ENCODE peak calls at places on chromosomes 2 and 18, in five cellular contexts. A is transverse colon, H is lower lobe of right lung, B is astrocyte of the spinal cord, O is GM23338. M is an unnamed sample.

GRCh38 chr2:26284132-26284531 is 39.4 kb downstream of the HADHB start:
- DNase-seq in A (no peak), O (no peak), B (no peak), H (no peak), M (no peak)

GRCh38 chr2:52821631-52822030 is 946.0 kb upstream of the CHAC2 start:
- DNase-seq in O (peak; percentile 23), H (no peak), A (no peak), B (no peak), M (no peak)

GRCh38 chr18:13266208-13267100 is 47.9 kb downstream of the LDLRAD4 start:
- DNase-seq in O (no peak), B (no peak), H (peak; percentile 68), A (no peak), M (no peak)

GRCh38 chr2:20576598-20577115 is 74.2 kb downstream of the HS1BP3 start:
- DNase-seq in H (no peak), A (no peak), B (no peak), O (no peak), M (peak; percentile 44)

GRCh38 chr2:38262514-38262871 is 114.6 kb downstream of the ATL2 start:
- DNase-seq in O (no peak), H (no peak), B (no peak), A (no peak), M (no peak)

GRCh38 chr2:44233450-44234128 is 41.7 kb upstream of the SLC3A1 start:
- DNase-seq in H (no peak), B (peak; percentile 72), O (peak; percentile 72), A (no peak), M (no peak)

GRCh38 chr18:26089247-26090129 is 925 bp downstream of the SS18 start:
- DNase-seq in A (no peak), B (peak; percentile 46), H (no peak), O (peak; percentile 41), M (peak; percentile 22)

GRCh38 chr2:46847185-46847710 is 68.4 kb downstream of the MCFD2 start:
- DNase-seq in H (peak; percentile 94), O (no peak), B (peak; percentile 94), A (peak; percentile 96), M (peak; percentile 76)

GRCh38 chr2:58866946-58867345 is 625.8 kb upstream of the FANCL start:
- DNase-seq in B (no peak), H (no peak), A (no peak), O (no peak), M (no peak)

GRCh38 chr2:16105664-16106281 is 165.4 kb downstream of the MYCN start:
- DNase-seq in B (no peak), A (no peak), O (peak; percentile 97), H (no peak), M (no peak)

GRCh38 chr18:55405655-55406373 is 182.2 kb downstream of the TCF4 start:
- DNase-seq in A (peak; percentile 42), O (no peak), H (peak; percentile 51), B (peak; percentile 95), M (no peak)

GRCh38 chr18:47603158-47603557 is 327.3 kb downstream of the SMAD2 start:
- DNase-seq in H (no peak), B (no peak), O (no peak), A (no peak), M (no peak)

GRCh38 chr2:42186378-42186777 is 17.2 kb downstream of the EML4 start:
- DNase-seq in O (no peak), H (no peak), A (no peak), B (no peak), M (no peak)

GRCh38 chr18:8826971-8827370 is 121.6 kb downstream of the MTCL1 start:
- DNase-seq in A (no peak), O (no peak), B (no peak), H (no peak), M (no peak)

GRCh38 chr2:213561759-213562158 is 277.5 kb downstream of the SPAG16 start:
- DNase-seq in O (no peak), H (no peak), A (no peak), B (no peak), M (no peak)

GRCh38 chr18:33821503-33821902 is 243.5 kb downstream of the ASXL3 start:
- DNase-seq in B (peak; percentile 37), A (no peak), O (no peak), H (no peak), M (no peak)

GRCh38 chr2:42141687-42142475 is 27.3 kb upstream of the EML4 start:
- DNase-seq in H (peak; percentile 61), B (peak; percentile 96), A (peak; percentile 62), O (peak; percentile 72), M (no peak)

GRCh38 chr2:174787485-174788205 is 23.4 kb upstream of the CHRNA1 start:
- DNase-seq in O (peak; percentile 92), B (peak; percentile 99), A (no peak), H (no peak), M (no peak)

GRCh38 chr2:207255565-207255964 is 89.8 kb upstream of the KLF7 start:
- DNase-seq in B (no peak), O (no peak), A (no peak), H (no peak), M (no peak)

DNA sequence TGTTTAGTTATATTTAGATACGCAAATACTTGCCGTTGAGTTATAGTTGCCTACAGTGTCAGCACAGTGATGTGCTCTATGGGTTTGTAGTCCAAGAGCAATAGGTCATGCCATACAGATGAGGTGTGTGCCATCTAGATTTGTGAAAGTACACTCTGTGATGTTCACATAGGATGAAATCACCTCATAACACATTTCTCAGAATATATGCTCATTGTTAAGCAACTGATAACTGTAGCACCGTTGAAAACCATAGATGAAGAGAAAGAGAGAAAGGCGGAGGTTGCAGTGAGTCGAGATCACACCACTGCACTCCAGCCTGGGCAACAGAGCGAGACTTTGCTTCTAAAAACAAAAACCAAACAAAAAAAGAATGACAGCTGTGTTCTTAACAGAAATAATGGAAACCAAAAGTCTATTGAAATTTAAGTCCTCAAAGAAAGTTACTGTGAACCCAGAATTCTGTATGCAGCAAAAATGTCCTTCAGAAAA is 9.5 kb downstream of the DGKD start:
- DNase-seq in B (no peak), O (no peak), A (no peak), H (no peak), M (no peak)
- TF ChIP-seq CTCF in B (no peak), O (no peak), A (no peak), H (no peak), M (no peak)

GRCh38 chr18:63180971-63181376 is 138.6 kb downstream of the BCL2 start:
- DNase-seq in H (no peak), O (no peak), B (no peak), A (no peak), M (no peak)
- H3K4me3 ChIP-seq in H (no peak overlapping the region), O (no peak overlapping the region), B (no peak overlapping the region), A (no peak overlapping the region), M (no peak overlapping the region)

GRCh38 chr2:29311458-29311857 is 196.2 kb downstream of the CLIP4 start:
- DNase-seq in O (no peak), H (no peak), B (no peak), A (no peak), M (no peak)

GRCh38 chr2:29310665-29311348 is 195.6 kb downstream of the CLIP4 start:
- DNase-seq in H (no peak), A (no peak), O (no peak), B (no peak), M (no peak)

GRCh38 chr2:29317077-29317517 is 201.9 kb downstream of the CLIP4 start:
- DNase-seq in H (no peak), A (peak; percentile 10), O (no peak), B (peak; percentile 25), M (no peak)

GRCh38 chr2:29317801-29318485 is 202.7 kb downstream of the CLIP4 start:
- DNase-seq in H (no peak), A (no peak), O (no peak), B (no peak), M (no peak)

DNA sequence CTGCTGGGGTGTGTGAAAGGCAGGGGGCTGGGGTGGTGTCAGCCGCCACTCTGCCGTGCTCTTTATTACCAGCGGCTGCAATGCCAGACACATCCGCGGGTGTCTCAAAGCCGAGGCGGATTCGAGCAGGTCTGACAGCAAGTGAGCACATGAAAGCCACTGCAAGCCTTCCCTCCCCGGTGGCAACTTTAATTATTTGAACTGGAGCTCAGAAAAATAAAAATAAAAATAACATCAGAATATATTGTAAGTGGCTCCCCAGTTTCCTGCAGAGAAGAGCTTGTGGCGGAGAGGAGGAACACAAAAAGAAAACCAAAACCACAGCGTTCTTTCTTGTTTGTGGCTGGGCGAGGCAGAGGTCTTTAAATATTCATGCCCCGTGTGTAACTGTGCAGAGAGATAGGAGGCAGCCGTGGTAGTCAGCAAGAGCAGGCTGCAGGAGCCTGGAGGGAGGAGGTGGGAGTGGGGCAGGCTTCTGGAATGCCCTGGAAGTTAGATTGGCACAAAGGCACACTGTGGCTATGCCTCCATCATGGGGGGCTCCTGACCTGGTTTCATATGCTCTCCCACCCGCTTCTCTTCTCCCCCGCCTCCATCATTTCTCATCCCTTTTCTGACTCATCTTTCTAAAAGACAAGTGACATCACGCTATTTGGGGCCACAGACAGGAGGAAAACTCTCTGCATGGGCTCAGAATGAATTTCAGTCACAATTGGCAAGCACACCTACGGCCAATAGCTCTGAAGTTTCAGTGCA is 199.8 kb downstream of the CLIP4 start:
- DNase-seq in O (peak; percentile 15), B (peak; percentile 43), A (peak; percentile 20), H (peak; percentile 56), M (no peak)
- TF ChIP-seq CTCF in O (no peak), B (peak; percentile 25), A (no peak), H (no peak), M (no peak)

GRCh38 chr2:241860184-241861078 is 1.7 kb upstream of the PDCD1 start:
- DNase-seq in O (no peak), H (peak; percentile 37), A (no peak), B (no peak), M (no peak)
- H3K4me3 ChIP-seq in O (no peak overlapping the region), H (peak overlapping the region; percentile 39), A (no peak overlapping the region), B (no peak overlapping the region), M (no peak overlapping the region)

GRCh38 chr2:9140570-9141378 is 65.8 kb upstream of the ASAP2 start:
- DNase-seq in H (no peak), O (no peak), A (no peak), B (no peak), M (no peak)
- TF ChIP-seq CTCF in H (no peak), O (peak; percentile 20), A (no peak), B (no peak), M (no peak)